ENCODE peak calls at places on chromosomes 1 and 21, in nine cellular contexts. J is psoas muscle; H is CD4-positive, alpha-beta memory T cell; V is Caco-2; F is AG04450; P is PC-9; G is Panc1; U is CD8-positive, alpha-beta memory T cell; X is A549. W is an unnamed sample.
A peak's percentile ranks its signal among the peaks of the same experiment; 100 is the strongest.

GRCh38 chr1:221203224-221204054 is 324.2 kb downstream of the HLX start:
- DNase-seq in J (peak; percentile 71), H (peak; percentile 19), V (peak; percentile 79), F (peak; percentile 41), P (peak; percentile 75), G (peak; percentile 47), U (no peak), X (peak; percentile 72), W (peak; percentile 52)

GRCh38 chr1:26779093-26779668 is 8.6 kb upstream of the PIGV start:
- DNase-seq in J (no peak), H (no peak), V (no peak), F (no peak), P (no peak), G (no peak), U (no peak), X (no peak), W (no peak)

GRCh38 chr21:46431448-46431847 is 27.2 kb upstream of the DIP2A start:
- DNase-seq in J (no peak), H (no peak), V (no peak), F (no peak), P (no peak), G (no peak), U (no peak), X (no peak), W (no peak)

GRCh38 chr1:116373451-116374339 is 651 bp downstream of the ATP1A1 start:
- DNase-seq in J (peak; percentile 65), H (peak; percentile 69), V (peak; percentile 52), F (no peak), P (peak; percentile 64), G (no peak), U (peak; percentile 65), X (no peak), W (peak; percentile 42)

GRCh38 chr1:163824490-163824889 is 502.7 kb downstream of the NUF2 start:
- DNase-seq in J (no peak), H (no peak), V (no peak), F (no peak), P (no peak), G (no peak), U (no peak), X (no peak), W (no peak)

GRCh38 chr1:159686599-159687299 is 27.6 kb downstream of the CRP start:
- DNase-seq in J (no peak), H (no peak), V (no peak), F (no peak), P (no peak), G (no peak), U (no peak), X (no peak), W (no peak)

GRCh38 chr1:11456970-11457369 is 22.0 kb upstream of the DISP3 start:
- DNase-seq in J (no peak), H (no peak), V (no peak), F (no peak), P (no peak), G (no peak), U (no peak), X (no peak), W (no peak)

GRCh38 chr1:228304225-228304624 is 96.4 kb downstream of the OBSCN start:
- DNase-seq in J (no peak), H (no peak), V (no peak), F (no peak), P (no peak), G (no peak), U (no peak), X (no peak), W (no peak)

GRCh38 chr1:240362826-240363225 is 249.1 kb downstream of the GREM2 start:
- DNase-seq in J (no peak), H (no peak), V (no peak), F (no peak), P (no peak), G (no peak), U (no peak), X (no peak), W (no peak)

GRCh38 chr1:115089443-115090340 is at the start of gene TSPAN2:
- DNase-seq in J (peak; percentile 49), H (peak; percentile 62), V (peak; percentile 74), F (peak; percentile 20), P (peak; percentile 78), G (no peak), U (peak; percentile 66), X (peak; percentile 54), W (peak; percentile 80)

GRCh38 chr1:205749094-205749825 is 722 bp downstream of the NUCKS1 start:
- DNase-seq in J (peak; percentile 95), H (peak; percentile 97), V (peak; percentile 98), F (peak; percentile 95), P (peak; percentile 99), G (peak; percentile 59), U (peak; percentile 97), X (peak; percentile 96), W (peak; percentile 95)

GRCh38 chr1:100622966-100623762 is 85.2 kb downstream of the GPR88 start:
- DNase-seq in J (no peak), H (no peak), V (no peak), F (peak; percentile 80), P (no peak), G (no peak), U (no peak), X (peak; percentile 73), W (no peak)

GRCh38 chr1:32766328-32766972 is 50.7 kb downstream of the YARS1 start:
- DNase-seq in J (no peak), H (no peak), V (no peak), F (no peak), P (no peak), G (no peak), U (no peak), X (no peak), W (no peak)

GRCh38 chr1:97632075-97632474 is 288.8 kb downstream of the DPYD start:
- DNase-seq in J (no peak), H (no peak), V (no peak), F (peak; percentile 7), P (no peak), G (no peak), U (no peak), X (peak; percentile 1), W (no peak)

GRCh38 chr1:209879539-209879938 is 51.8 kb downstream of the UTP25 start:
- DNase-seq in J (no peak), H (no peak), V (no peak), F (no peak), P (peak; percentile 58), G (no peak), U (no peak), X (peak; percentile 17), W (no peak)

GRCh38 chr1:209875510-209875909 is 47.7 kb downstream of the UTP25 start:
- DNase-seq in J (no peak), H (no peak), V (peak; percentile 24), F (no peak), P (no peak), G (no peak), U (no peak), X (peak; percentile 52), W (no peak)

GRCh38 chr1:209876091-209876800 is 48.5 kb downstream of the UTP25 start:
- DNase-seq in J (no peak), H (no peak), V (no peak), F (no peak), P (no peak), G (no peak), U (no peak), X (no peak), W (no peak)

GRCh38 chr1:209880051-209880450 is 52.3 kb downstream of the UTP25 start:
- DNase-seq in J (no peak), H (no peak), V (no peak), F (no peak), P (no peak), G (no peak), U (no peak), X (no peak), W (no peak)

GRCh38 chr1:209877109-209877764 is 49.5 kb downstream of the UTP25 start:
- DNase-seq in J (no peak), H (no peak), V (no peak), F (no peak), P (no peak), G (no peak), U (no peak), X (no peak), W (no peak)
- H3K9me3 ChIP-seq in J (no peaks in the 10 kb centered on the region), H (no peaks in the 10 kb centered on the region), V (no peaks in the 10 kb centered on the region), F (no peaks in the 10 kb centered on the region), P (no peaks in the 10 kb centered on the region), G (no peaks in the 10 kb centered on the region), U (no peaks in the 10 kb centered on the region), X (no peaks in the 10 kb centered on the region), W (no peaks in the 10 kb centered on the region)

GRCh38 chr1:179440971-179441370 is 75.2 kb downstream of the AXDND1 start:
- DNase-seq in J (no peak), H (no peak), V (no peak), F (no peak), P (no peak), G (no peak), U (no peak), X (no peak), W (no peak)

GRCh38 chr1:179441456-179441855 is 75.7 kb downstream of the AXDND1 start:
- DNase-seq in J (no peak), H (no peak), V (peak; percentile 31), F (no peak), P (no peak), G (no peak), U (no peak), X (no peak), W (no peak)

GRCh38 chr1:179437171-179437570 is 71.4 kb downstream of the AXDND1 start:
- DNase-seq in J (no peak), H (no peak), V (no peak), F (no peak), P (no peak), G (no peak), U (no peak), X (no peak), W (no peak)
- H3K9me3 ChIP-seq in J (no peaks in the 10 kb centered on the region), H (no peaks in the 10 kb centered on the region), V (no peaks in the 10 kb centered on the region), F (no peaks in the 10 kb centered on the region), P (no peaks in the 10 kb centered on the region), G (no peaks in the 10 kb centered on the region), U (no peaks in the 10 kb centered on the region), X (no peaks in the 10 kb centered on the region), W (no peaks in the 10 kb centered on the region)

DNA sequence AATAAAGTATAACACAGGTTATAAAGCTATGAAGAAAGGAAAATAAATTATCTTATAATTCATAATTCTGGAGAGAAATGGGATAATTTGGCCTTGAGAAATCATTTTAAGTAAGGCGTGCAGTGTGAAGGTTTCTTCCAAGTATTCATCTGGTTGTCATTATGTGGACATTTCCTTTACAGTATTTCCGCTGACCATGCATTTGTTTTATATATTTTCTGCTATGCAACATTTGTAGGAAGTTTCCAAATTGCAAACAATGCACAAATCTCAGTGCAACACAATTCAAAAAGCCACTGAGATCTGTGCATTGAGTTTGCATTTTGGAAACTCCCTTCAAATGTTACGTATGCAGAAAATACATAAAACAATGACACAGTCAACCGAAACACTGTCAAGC is 17.8 kb downstream of the ZNF670 start:
- DNase-seq in J (no peak), H (no peak), V (no peak), F (no peak), P (no peak), G (no peak), U (no peak), X (no peak), W (no peak)
- H3K9me3 ChIP-seq in J (peaks cover 27% of the 10 kb centered on the region), H (no peaks in the 10 kb centered on the region), V (peaks cover 10% of the 10 kb centered on the region), F (peaks cover 23% of the 10 kb centered on the region), P (no peaks in the 10 kb centered on the region), G (peaks cover 71% of the 10 kb centered on the region), U (peaks cover 4% of the 10 kb centered on the region), X (peaks cover 47% of the 10 kb centered on the region), W (peaks cover 28% of the 10 kb centered on the region)

DNA sequence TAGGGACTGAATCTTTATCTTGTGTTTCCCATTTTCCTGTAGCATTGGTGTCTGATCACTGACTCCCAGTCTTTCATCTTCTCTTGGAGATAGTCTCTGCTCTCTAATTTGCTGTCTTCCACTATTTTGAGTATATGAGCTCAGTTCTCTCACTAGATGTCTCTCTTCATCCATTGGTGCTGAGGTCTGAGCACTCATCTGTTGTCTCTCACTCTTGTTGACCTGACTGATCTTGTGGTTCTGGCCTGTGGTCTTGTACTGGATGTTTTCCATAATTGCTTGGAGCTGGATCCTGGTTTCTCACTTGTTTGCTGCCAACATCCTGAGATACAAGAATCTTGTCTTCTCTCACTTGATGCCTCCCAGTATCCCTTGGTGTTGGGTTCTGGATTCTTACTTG is 25.1 kb upstream of the S100A11 start:
- DNase-seq in J (no peak), H (no peak), V (no peak), F (no peak), P (no peak), G (no peak), U (no peak), X (no peak), W (no peak)
- H3K9me3 ChIP-seq in J (no peaks in the 10 kb centered on the region), H (no peaks in the 10 kb centered on the region), V (no peaks in the 10 kb centered on the region), F (no peaks in the 10 kb centered on the region), P (no peaks in the 10 kb centered on the region), G (no peaks in the 10 kb centered on the region), U (no peaks in the 10 kb centered on the region), X (peaks cover 4% of the 10 kb centered on the region), W (no peaks in the 10 kb centered on the region)